ENCODE peak calls at places on chromosomes 7 and 10, in eight cellular contexts. D is heart right ventricle, W is epithelial cell of proximal tubule, N is cardiac fibroblast, P is lower leg skin, K is A549, X is AG10803, L is mammary epithelial cell. Q is an unnamed sample.
A peak's percentile ranks its signal among the peaks of the same experiment; 100 is the strongest.

GRCh38 chr10:132774905-132775863 is 10.8 kb downstream of the NKX6-2 start:
- DNase-seq in N (no peak), P (no peak), K (no peak), W (peak; percentile 9), L (no peak), X (no peak), D (no peak), Q (no peak)

GRCh38 chr10:86586516-86586915 is 64.9 kb upstream of the WAPL start:
- DNase-seq in P (no peak), L (no peak), K (no peak), W (no peak), D (no peak), N (no peak), X (no peak), Q (no peak)

GRCh38 chr10:131453772-131454634 is 142.5 kb upstream of the TCERG1L start:
- DNase-seq in D (peak; percentile 62), K (no peak), P (peak; percentile 59), N (peak; percentile 23), X (no peak), W (no peak), L (no peak), Q (no peak)

GRCh38 chr7:620052-620451 is 100.4 kb upstream of the PDGFA start:
- DNase-seq in X (no peak), W (no peak), L (peak; percentile 28), N (peak; percentile 77), P (no peak), D (no peak), K (no peak), Q (peak; percentile 34)

GRCh38 chr7:12620371-12620770 is 49.9 kb downstream of the SCIN start:
- DNase-seq in W (no peak), P (no peak), K (no peak), L (no peak), N (peak; percentile 6), D (no peak), X (no peak), Q (no peak)

GRCh38 chr7:81618400-81619014 is 151.3 kb downstream of the HGF start:
- DNase-seq in K (peak; percentile 27), N (peak; percentile 93), D (no peak), W (peak; percentile 78), X (peak; percentile 86), P (no peak), L (peak; percentile 92), Q (peak; percentile 71)

GRCh38 chr7:77184990-77185389 is 14.6 kb downstream of the FGL2 start:
- DNase-seq in P (no peak), W (no peak), D (no peak), X (peak; percentile 58), K (no peak), L (no peak), N (peak; percentile 14), Q (no peak)

GRCh38 chr10:96344178-96344577 is 14.6 kb downstream of the OPALIN start:
- DNase-seq in P (no peak), L (no peak), N (no peak), X (no peak), D (no peak), W (no peak), K (no peak), Q (no peak)

GRCh38 chr10:12656518-12657142 is 307.3 kb downstream of the CAMK1D start:
- DNase-seq in N (peak; percentile 69), D (no peak), K (peak; percentile 50), X (peak; percentile 66), L (peak; percentile 39), P (no peak), W (peak; percentile 41), Q (peak; percentile 39)

GRCh38 chr10:132587175-132587574 is 49.6 kb downstream of the INPP5A start:
- DNase-seq in P (no peak), K (no peak), L (no peak), W (no peak), X (no peak), D (no peak), N (no peak), Q (no peak)

GRCh38 chr10:98262571-98262970 is 5.4 kb downstream of the LOXL4 start:
- DNase-seq in X (peak; percentile 59), L (peak; percentile 42), N (peak; percentile 59), K (no peak), D (peak; percentile 60), P (no peak), W (no peak), Q (no peak)

GRCh38 chr10:73167557-73168485 is at the start of the genes ECD and FAM149B1:
- DNase-seq in X (peak; percentile 89), W (peak; percentile 51), D (peak; percentile 96), N (peak; percentile 94), L (peak; percentile 96), P (peak; percentile 93), K (peak; percentile 89), Q (peak; percentile 87)

GRCh38 chr7:139591550-139592195 is 68.2 kb downstream of the CLEC2L start:
- DNase-seq in P (no peak), X (no peak), N (no peak), W (no peak), L (no peak), D (no peak), K (no peak), Q (no peak)

GRCh38 chr7:118731854-118732253 is 507.4 kb downstream of the ANKRD7 start:
- DNase-seq in X (no peak), W (peak; percentile 7), K (no peak), N (no peak), L (no peak), D (no peak), P (no peak), Q (no peak)

GRCh38 chr7:101858437-101859385 is 41.3 kb downstream of the CUX1 start:
- DNase-seq in K (no peak), X (no peak), L (no peak), D (no peak), N (no peak), W (no peak), P (no peak), Q (no peak)

GRCh38 chr7:40221836-40222235 is 87.0 kb downstream of the SUGCT start:
- DNase-seq in L (peak; percentile 78), W (peak; percentile 77), D (no peak), P (no peak), K (no peak), N (peak; percentile 95), X (peak; percentile 96), Q (peak; percentile 91)

GRCh38 chr7:116598846-116599245 is 73.2 kb upstream of the MET start:
- DNase-seq in P (no peak), K (no peak), N (no peak), W (no peak), L (no peak), X (no peak), D (no peak), Q (no peak)

DNA sequence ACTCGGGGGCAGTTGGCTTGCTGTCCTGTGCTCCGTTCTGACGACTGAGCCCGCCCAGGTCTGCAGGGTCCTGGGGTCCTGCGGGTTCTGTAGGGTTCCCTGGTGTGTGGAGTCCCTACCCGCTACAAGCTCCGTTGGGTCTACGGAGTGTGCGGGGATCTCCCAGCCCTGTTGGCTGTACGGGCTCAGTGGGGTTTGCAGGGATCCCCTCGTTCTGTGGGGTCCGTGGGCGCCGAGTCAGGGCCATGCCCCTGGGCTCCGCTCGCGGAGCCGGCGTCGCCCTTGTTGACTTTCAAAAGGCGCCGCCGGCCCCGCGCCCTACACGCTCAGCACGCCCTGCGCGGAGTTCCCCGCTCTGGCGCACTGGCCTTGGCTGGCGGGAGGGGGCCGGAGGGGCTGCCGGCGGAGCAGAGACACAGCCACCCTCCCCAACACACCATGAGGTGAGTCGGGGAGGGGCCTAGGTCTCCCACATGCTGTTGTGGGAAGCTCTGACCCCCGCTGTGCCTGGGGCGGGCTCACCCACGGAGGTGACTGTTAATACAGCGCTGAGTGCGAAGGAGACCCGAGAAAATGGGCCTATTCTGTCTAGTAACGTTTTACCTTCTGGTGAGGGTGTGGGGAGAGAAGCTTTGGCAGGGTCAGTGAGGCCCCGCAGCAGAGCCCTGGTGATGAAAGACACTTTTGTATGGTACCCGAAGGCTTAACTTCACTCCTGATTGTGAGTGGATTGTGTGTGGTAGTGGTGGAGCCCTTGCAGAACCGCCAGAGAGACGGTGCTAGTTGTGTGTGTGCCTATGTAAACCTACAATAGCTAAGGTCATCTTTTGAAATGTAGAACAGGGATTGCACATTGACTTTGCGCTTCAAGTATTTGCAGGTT is 8.1 kb downstream of the TASOR2 start:
- DNase-seq in N (peak; percentile 41), K (peak; percentile 18), P (no peak), W (no peak), X (peak; percentile 9), L (peak; percentile 58), D (peak; percentile 23), Q (no peak)
- TF ChIP-seq CTCF in N (no peak), K (no peak), P (no peak), W (no peak), X (no peak), L (no peak), D (no peak), Q (no peak)

DNA sequence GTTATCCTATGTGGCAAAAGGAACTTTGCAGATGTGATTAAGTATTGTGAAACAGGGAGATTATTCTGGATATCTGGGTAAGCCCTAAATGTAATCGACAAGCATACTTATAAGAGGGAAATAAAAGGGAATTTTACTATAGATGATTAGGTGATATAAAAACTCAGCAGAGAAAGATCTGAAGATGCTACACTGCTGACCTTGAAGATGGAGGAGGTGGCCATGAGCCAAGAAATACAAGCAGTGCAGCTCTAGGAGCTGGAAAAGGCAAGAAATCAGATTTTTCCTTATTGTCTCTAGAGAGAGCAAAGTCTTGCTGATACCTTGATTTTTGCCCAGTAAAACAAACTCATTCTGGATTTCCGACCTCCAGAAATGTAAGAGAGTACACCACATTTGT is 67.7 kb downstream of the BRAF start:
- DNase-seq in W (no peak), N (peak; percentile 6), D (no peak), K (no peak), L (no peak), P (no peak), X (no peak), Q (no peak)
- H3K4me3 ChIP-seq in W (no peak overlapping the region), N (no peak overlapping the region), D (no peak overlapping the region), K (no peak overlapping the region), L (no peak overlapping the region), P (no peak overlapping the region), X (no peak overlapping the region), Q (no peak overlapping the region)

DNA sequence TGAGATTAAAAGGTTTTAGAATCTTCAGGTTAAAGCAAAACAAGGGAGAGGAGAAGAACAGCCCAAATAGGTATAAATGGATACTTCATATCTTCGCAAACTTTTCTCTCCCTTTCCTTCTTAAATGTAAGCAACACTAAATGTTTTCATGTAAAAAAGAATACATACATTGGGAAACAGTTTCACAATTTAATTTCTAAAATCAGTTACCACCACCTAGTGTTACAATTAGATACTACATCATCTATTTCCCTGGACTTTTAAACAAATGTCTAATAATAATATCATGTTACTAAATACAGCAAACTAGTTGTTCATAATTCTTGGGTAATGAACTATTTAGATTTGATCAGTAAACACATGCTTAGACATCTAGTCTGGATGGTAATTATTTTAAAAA is 35.8 kb downstream of the MINDY3 start:
- DNase-seq in P (no peak), K (peak; percentile 3), N (peak; percentile 56), W (no peak), L (no peak), X (peak; percentile 34), D (no peak), Q (peak; percentile 9)
- TF ChIP-seq CTCF in P (no peak), K (peak; percentile 48), N (peak; percentile 32), W (no peak), L (peak; percentile 43), X (peak; percentile 63), D (peak; percentile 50), Q (peak; percentile 15)

DNA sequence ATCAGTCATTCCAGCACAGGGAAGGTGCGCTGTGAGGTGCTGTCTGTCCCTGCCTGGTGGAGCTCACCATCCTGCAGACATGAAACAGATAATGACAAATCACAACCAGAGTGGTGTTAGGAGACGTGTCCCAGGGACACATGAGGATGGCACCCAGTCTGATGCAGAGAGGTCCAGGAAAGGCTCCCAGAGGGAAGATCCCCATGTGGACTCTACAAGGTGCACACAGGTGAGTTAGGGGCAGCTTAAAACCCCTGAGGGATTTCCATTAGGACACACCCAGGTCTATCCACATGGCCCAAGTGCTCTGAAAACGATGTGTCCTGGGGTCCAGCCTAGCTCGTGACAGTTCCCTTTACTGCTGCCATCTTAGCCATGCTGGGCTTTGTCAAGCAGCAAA is 91.4 kb downstream of the ADARB2 start:
- DNase-seq in K (no peak), W (no peak), L (no peak), P (no peak), D (no peak), N (no peak), X (no peak), Q (no peak)
- H3K4me3 ChIP-seq in K (no peak overlapping the region), W (no peak overlapping the region), L (no peak overlapping the region), P (no peak overlapping the region), D (no peak overlapping the region), N (no peak overlapping the region), X (no peak overlapping the region), Q (no peak overlapping the region)